ENCODE peak calls at places on chromosomes 1 and 21, in seven cellular contexts. One of them, this sample, is unnamed. For H3K4me1 and H3K36me3, the result is how much of the 10 kb centered on the place peaks cover.

GRCh38 chr1:21084111-21084510 is 92.6 kb downstream of the EIF4G3 start:
- DNase-seq in IMR-90: no peak
- DNase-seq in CD4-positive, CD25-positive, alpha-beta regulatory T cell: no peak
- DNase-seq in lower lobe of right lung: no peak
- DNase-seq in psoas muscle: no peak
- DNase-seq in uterus: no peak
- DNase-seq in CD8-positive, alpha-beta T cell: no peak
- DNase-seq in this sample: no peak

GRCh38 chr1:22414244-22414751 is 37.4 kb upstream of the ZBTB40 start:
- DNase-seq in IMR-90: peak
- DNase-seq in CD4-positive, CD25-positive, alpha-beta regulatory T cell: no peak
- DNase-seq in lower lobe of right lung: peak
- DNase-seq in psoas muscle: no peak
- DNase-seq in uterus: no peak
- DNase-seq in CD8-positive, alpha-beta T cell: no peak
- DNase-seq in this sample: peak

GRCh38 chr1:204456826-204457361 is 37.7 kb downstream of the PIK3C2B start:
- DNase-seq in IMR-90: no peak
- DNase-seq in CD4-positive, CD25-positive, alpha-beta regulatory T cell: no peak
- DNase-seq in lower lobe of right lung: no peak
- DNase-seq in psoas muscle: no peak
- DNase-seq in uterus: no peak
- DNase-seq in CD8-positive, alpha-beta T cell: no peak
- DNase-seq in this sample: no peak

GRCh38 chr21:36479415-36480402 is at the start of gene CLDN14:
- DNase-seq in IMR-90: peak
- DNase-seq in CD4-positive, CD25-positive, alpha-beta regulatory T cell: no peak
- DNase-seq in lower lobe of right lung: no peak
- DNase-seq in psoas muscle: peak
- DNase-seq in uterus: no peak
- DNase-seq in CD8-positive, alpha-beta T cell: no peak
- DNase-seq in this sample: no peak

GRCh38 chr1:225834417-225835329 is 24.7 kb downstream of the EPHX1 start:
- DNase-seq in IMR-90: peak
- DNase-seq in CD4-positive, CD25-positive, alpha-beta regulatory T cell: no peak
- DNase-seq in lower lobe of right lung: no peak
- DNase-seq in psoas muscle: peak
- DNase-seq in uterus: peak
- DNase-seq in CD8-positive, alpha-beta T cell: no peak
- DNase-seq in this sample: no peak

GRCh38 chr1:19605884-19606442 is 38.1 kb upstream of the NBL1 start:
- DNase-seq in IMR-90: peak
- DNase-seq in CD4-positive, CD25-positive, alpha-beta regulatory T cell: peak
- DNase-seq in lower lobe of right lung: no peak
- DNase-seq in psoas muscle: no peak
- DNase-seq in uterus: no peak
- DNase-seq in CD8-positive, alpha-beta T cell: no peak
- DNase-seq in this sample: no peak

GRCh38 chr1:81007024-81007423 is 793.7 kb upstream of the ADGRL2 start:
- DNase-seq in IMR-90: no peak
- DNase-seq in CD4-positive, CD25-positive, alpha-beta regulatory T cell: no peak
- DNase-seq in lower lobe of right lung: no peak
- DNase-seq in psoas muscle: no peak
- DNase-seq in uterus: no peak
- DNase-seq in CD8-positive, alpha-beta T cell: no peak
- DNase-seq in this sample: no peak

GRCh38 chr1:179599623-179600249 is 8.1 kb downstream of the TDRD5 start:
- DNase-seq in IMR-90: peak
- DNase-seq in CD4-positive, CD25-positive, alpha-beta regulatory T cell: peak
- DNase-seq in lower lobe of right lung: no peak
- DNase-seq in psoas muscle: no peak
- DNase-seq in uterus: no peak
- DNase-seq in CD8-positive, alpha-beta T cell: no peak
- DNase-seq in this sample: peak

GRCh38 chr1:200415693-200416593 is 6.1 kb upstream of the ZNF281 start:
- DNase-seq in IMR-90: peak
- DNase-seq in CD4-positive, CD25-positive, alpha-beta regulatory T cell: no peak
- DNase-seq in lower lobe of right lung: no peak
- DNase-seq in psoas muscle: peak
- DNase-seq in uterus: peak
- DNase-seq in CD8-positive, alpha-beta T cell: no peak
- DNase-seq in this sample: peak

GRCh38 chr1:235015291-235015990 is 113.2 kb downstream of the TOMM20 start:
- DNase-seq in IMR-90: no peak
- DNase-seq in CD4-positive, CD25-positive, alpha-beta regulatory T cell: peak
- DNase-seq in lower lobe of right lung: no peak
- DNase-seq in psoas muscle: no peak
- DNase-seq in uterus: no peak
- DNase-seq in CD8-positive, alpha-beta T cell: no peak
- DNase-seq in this sample: no peak

GRCh38 chr1:223771814-223772770 is 59.8 kb downstream of the CAPN2 start:
- DNase-seq in IMR-90: peak
- DNase-seq in CD4-positive, CD25-positive, alpha-beta regulatory T cell: peak
- DNase-seq in lower lobe of right lung: peak
- DNase-seq in psoas muscle: peak
- DNase-seq in uterus: peak
- DNase-seq in CD8-positive, alpha-beta T cell: no peak
- DNase-seq in this sample: peak
- H3K4me1 ChIP-seq in IMR-90: under half
- H3K4me1 ChIP-seq in CD4-positive, CD25-positive, alpha-beta regulatory T cell: under half
- H3K4me1 ChIP-seq in lower lobe of right lung: under half
- H3K4me1 ChIP-seq in psoas muscle: under half
- H3K4me1 ChIP-seq in uterus: under half
- H3K4me1 ChIP-seq in CD8-positive, alpha-beta T cell: under half
- H3K4me1 ChIP-seq in this sample: half or more

GRCh38 chr1:53413175-53414001 is 45.8 kb upstream of the DMRTB1 start:
- DNase-seq in IMR-90: peak
- DNase-seq in CD4-positive, CD25-positive, alpha-beta regulatory T cell: peak
- DNase-seq in lower lobe of right lung: no peak
- DNase-seq in psoas muscle: no peak
- DNase-seq in uterus: no peak
- DNase-seq in CD8-positive, alpha-beta T cell: peak
- DNase-seq in this sample: peak
- H3K27ac ChIP-seq in IMR-90: peak
- H3K27ac ChIP-seq in CD4-positive, CD25-positive, alpha-beta regulatory T cell: peak
- H3K27ac ChIP-seq in lower lobe of right lung: peak
- H3K27ac ChIP-seq in psoas muscle: no peak
- H3K27ac ChIP-seq in uterus: no peak
- H3K27ac ChIP-seq in CD8-positive, alpha-beta T cell: peak
- H3K27ac ChIP-seq in this sample: peak

DNA sequence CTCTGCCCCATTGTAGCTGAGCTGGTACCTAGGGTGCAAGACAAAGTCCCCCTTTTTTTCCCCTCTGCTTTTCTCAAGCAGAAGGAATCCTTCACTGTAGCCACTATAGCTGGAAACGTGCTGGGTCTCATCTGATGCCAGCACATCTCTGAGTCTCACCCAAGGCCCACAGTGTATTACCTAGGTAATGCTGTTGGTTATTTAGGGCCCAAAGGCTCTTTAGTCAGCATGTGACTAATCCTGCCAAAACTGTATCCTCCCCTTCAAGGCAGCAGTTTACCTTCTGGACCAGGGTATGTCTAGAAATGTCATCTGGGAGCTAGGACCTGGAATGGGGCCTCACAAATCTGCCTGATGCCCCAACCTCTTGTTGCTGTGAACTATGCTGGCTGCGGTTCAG is 423.4 kb downstream of the NUF2 start:
- DNase-seq in IMR-90: no peak
- DNase-seq in CD4-positive, CD25-positive, alpha-beta regulatory T cell: no peak
- DNase-seq in lower lobe of right lung: no peak
- DNase-seq in psoas muscle: no peak
- DNase-seq in uterus: no peak
- DNase-seq in CD8-positive, alpha-beta T cell: no peak
- DNase-seq in this sample: no peak
- H3K36me3 ChIP-seq in IMR-90: under half
- H3K36me3 ChIP-seq in CD4-positive, CD25-positive, alpha-beta regulatory T cell: under half
- H3K36me3 ChIP-seq in lower lobe of right lung: under half
- H3K36me3 ChIP-seq in psoas muscle: under half
- H3K36me3 ChIP-seq in uterus: under half
- H3K36me3 ChIP-seq in CD8-positive, alpha-beta T cell: under half
- H3K36me3 ChIP-seq in this sample: under half

DNA sequence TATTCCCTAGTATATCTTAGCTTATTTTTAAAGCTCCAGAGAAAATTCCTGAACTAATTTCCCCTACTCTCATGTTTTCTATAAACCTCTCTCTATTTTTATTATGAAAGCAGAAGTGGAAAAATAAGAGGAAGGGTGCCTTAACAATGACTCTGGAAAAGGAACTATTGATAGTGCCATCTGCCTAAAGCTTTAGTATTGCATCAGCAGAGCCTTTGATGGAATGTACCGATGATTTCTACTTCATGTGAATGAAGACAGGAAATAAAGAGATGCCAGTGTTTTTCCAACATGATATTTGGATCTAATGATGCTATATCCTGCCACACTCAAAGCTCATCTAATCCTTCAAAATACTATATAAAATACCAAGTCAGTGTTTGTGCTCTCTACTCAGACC is 35.1 kb downstream of the TNFSF18 start:
- DNase-seq in IMR-90: no peak
- DNase-seq in CD4-positive, CD25-positive, alpha-beta regulatory T cell: no peak
- DNase-seq in lower lobe of right lung: no peak
- DNase-seq in psoas muscle: no peak
- DNase-seq in uterus: no peak
- DNase-seq in CD8-positive, alpha-beta T cell: no peak
- DNase-seq in this sample: no peak
- H3K4me1 ChIP-seq in IMR-90: under half
- H3K4me1 ChIP-seq in CD4-positive, CD25-positive, alpha-beta regulatory T cell: under half
- H3K4me1 ChIP-seq in lower lobe of right lung: under half
- H3K4me1 ChIP-seq in psoas muscle: under half
- H3K4me1 ChIP-seq in uterus: under half
- H3K4me1 ChIP-seq in CD8-positive, alpha-beta T cell: under half
- H3K4me1 ChIP-seq in this sample: under half

DNA sequence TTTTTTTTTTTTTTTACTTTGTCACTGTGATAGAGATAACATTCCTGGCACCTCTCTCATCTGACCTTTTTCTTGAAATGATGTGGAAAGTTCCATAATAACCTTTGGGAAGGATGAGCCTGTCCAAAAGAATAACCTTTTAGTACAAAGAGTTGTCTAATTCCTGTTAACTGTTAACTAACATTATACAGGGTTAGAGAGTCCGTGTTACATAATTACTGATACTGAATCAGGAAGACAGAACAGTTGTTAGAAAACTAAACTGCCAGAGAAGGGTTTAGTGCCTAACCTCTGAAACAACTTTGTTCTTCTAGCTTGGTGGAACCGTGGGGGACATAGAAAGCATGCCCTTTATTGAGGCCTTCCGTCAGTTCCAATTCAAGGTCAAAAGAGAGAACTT is 8.8 kb downstream of the CTPS1 start:
- DNase-seq in IMR-90: no peak
- DNase-seq in CD4-positive, CD25-positive, alpha-beta regulatory T cell: no peak
- DNase-seq in lower lobe of right lung: no peak
- DNase-seq in psoas muscle: no peak
- DNase-seq in uterus: no peak
- DNase-seq in CD8-positive, alpha-beta T cell: no peak
- DNase-seq in this sample: no peak
- H3K27ac ChIP-seq in IMR-90: no peak
- H3K27ac ChIP-seq in CD4-positive, CD25-positive, alpha-beta regulatory T cell: no peak
- H3K27ac ChIP-seq in lower lobe of right lung: no peak
- H3K27ac ChIP-seq in psoas muscle: no peak
- H3K27ac ChIP-seq in uterus: peak
- H3K27ac ChIP-seq in CD8-positive, alpha-beta T cell: no peak
- H3K27ac ChIP-seq in this sample: no peak

GRCh38 chr1:167643471-167643870 is 13.4 kb downstream of the RCSD1 start:
- DNase-seq in IMR-90: no peak
- DNase-seq in CD4-positive, CD25-positive, alpha-beta regulatory T cell: no peak
- DNase-seq in lower lobe of right lung: no peak
- DNase-seq in psoas muscle: no peak
- DNase-seq in uterus: no peak
- DNase-seq in CD8-positive, alpha-beta T cell: no peak
- DNase-seq in this sample: no peak

GRCh38 chr1:167644551-167644950 is 14.5 kb downstream of the RCSD1 start:
- DNase-seq in IMR-90: no peak
- DNase-seq in CD4-positive, CD25-positive, alpha-beta regulatory T cell: no peak
- DNase-seq in lower lobe of right lung: no peak
- DNase-seq in psoas muscle: no peak
- DNase-seq in uterus: no peak
- DNase-seq in CD8-positive, alpha-beta T cell: no peak
- DNase-seq in this sample: no peak

GRCh38 chr1:167642501-167642826 is 12.4 kb downstream of the RCSD1 start:
- DNase-seq in IMR-90: no peak
- DNase-seq in CD4-positive, CD25-positive, alpha-beta regulatory T cell: no peak
- DNase-seq in lower lobe of right lung: no peak
- DNase-seq in psoas muscle: no peak
- DNase-seq in uterus: no peak
- DNase-seq in CD8-positive, alpha-beta T cell: no peak
- DNase-seq in this sample: no peak

GRCh38 chr1:167640051-167640450 is 10.0 kb downstream of the RCSD1 start:
- DNase-seq in IMR-90: no peak
- DNase-seq in CD4-positive, CD25-positive, alpha-beta regulatory T cell: no peak
- DNase-seq in lower lobe of right lung: no peak
- DNase-seq in psoas muscle: no peak
- DNase-seq in uterus: no peak
- DNase-seq in CD8-positive, alpha-beta T cell: no peak
- DNase-seq in this sample: no peak

DNA sequence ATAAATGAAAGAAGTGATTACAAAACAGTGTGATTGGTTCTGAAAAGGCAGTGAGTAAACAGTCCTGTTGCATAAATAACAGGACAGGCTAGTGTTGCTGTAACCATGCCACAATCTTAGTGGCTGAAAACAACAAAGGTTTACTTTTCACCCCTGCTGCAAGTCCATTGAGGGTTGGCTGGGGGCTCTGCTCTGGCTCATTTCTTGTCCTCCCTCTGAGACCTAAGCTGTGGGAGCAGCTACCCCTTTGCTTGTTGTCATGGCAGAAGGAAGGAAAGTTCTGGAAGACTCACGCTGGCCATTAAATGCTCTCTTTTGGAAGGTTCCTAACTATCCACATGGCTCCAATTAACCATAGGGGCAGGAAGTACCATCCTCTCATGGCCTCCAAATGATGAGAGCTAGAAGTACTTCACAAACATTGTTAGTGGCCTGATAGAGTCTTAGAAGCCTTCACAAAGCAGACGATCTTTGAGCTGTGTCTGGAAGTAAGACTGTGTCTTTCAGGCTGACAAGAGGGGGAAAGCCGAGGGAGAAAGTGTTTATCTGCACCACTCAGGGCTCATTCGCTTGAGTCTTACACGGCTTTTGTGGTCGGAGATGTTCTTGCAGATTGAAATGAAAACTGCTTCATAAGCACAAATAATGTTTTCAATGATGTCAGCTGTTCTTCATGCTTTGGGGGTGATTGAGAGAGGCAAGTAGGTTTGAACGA is 11.9 kb downstream of the RCSD1 start:
- DNase-seq in IMR-90: no peak
- DNase-seq in CD4-positive, CD25-positive, alpha-beta regulatory T cell: peak
- DNase-seq in lower lobe of right lung: no peak
- DNase-seq in psoas muscle: no peak
- DNase-seq in uterus: no peak
- DNase-seq in CD8-positive, alpha-beta T cell: no peak
- DNase-seq in this sample: no peak
- H3K36me3 ChIP-seq in IMR-90: under half
- H3K36me3 ChIP-seq in CD4-positive, CD25-positive, alpha-beta regulatory T cell: half or more
- H3K36me3 ChIP-seq in lower lobe of right lung: under half
- H3K36me3 ChIP-seq in psoas muscle: under half
- H3K36me3 ChIP-seq in uterus: under half
- H3K36me3 ChIP-seq in CD8-positive, alpha-beta T cell: under half
- H3K36me3 ChIP-seq in this sample: under half

DNA sequence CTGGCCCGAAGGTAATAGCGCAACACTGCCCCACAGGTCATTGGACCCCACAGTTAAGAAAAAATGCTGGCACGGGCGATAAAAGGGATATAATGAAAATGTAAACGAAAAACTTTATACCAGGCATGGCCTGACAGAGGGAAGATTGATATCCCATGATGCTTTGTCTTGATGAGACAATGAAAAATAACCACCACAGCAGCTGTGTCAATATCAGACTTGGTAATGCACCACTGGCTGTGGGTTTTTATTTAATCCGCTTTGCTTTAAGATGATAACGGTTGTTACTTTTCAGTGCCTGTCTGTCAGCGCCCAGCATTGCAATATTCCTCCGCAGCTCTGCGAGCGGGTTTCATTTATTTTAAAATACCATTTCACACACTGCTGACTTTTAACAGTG is 150.5 kb downstream of the NUF2 start:
- DNase-seq in IMR-90: no peak
- DNase-seq in CD4-positive, CD25-positive, alpha-beta regulatory T cell: no peak
- DNase-seq in lower lobe of right lung: no peak
- DNase-seq in psoas muscle: no peak
- DNase-seq in uterus: no peak
- DNase-seq in CD8-positive, alpha-beta T cell: no peak
- DNase-seq in this sample: no peak
- H3K4me1 ChIP-seq in IMR-90: under half
- H3K4me1 ChIP-seq in CD4-positive, CD25-positive, alpha-beta regulatory T cell: under half
- H3K4me1 ChIP-seq in lower lobe of right lung: under half
- H3K4me1 ChIP-seq in psoas muscle: under half
- H3K4me1 ChIP-seq in uterus: under half
- H3K4me1 ChIP-seq in CD8-positive, alpha-beta T cell: under half
- H3K4me1 ChIP-seq in this sample: under half